ENCODE peak calls at places on chromosomes 5 and 9, in five cellular contexts. C is adrenal gland, D is endodermal cell, R is testis, X is choroid plexus epithelial cell. S is an unnamed sample.

GRCh38 chr9:121398374-121398773 is 28.3 kb upstream of the STOM start:
- DNase-seq in X (peak; percentile 87), C (no peak), D (no peak), R (no peak), S (peak; percentile 91)

GRCh38 chr9:71925834-71926233 is 14.4 kb downstream of the C9orf85 start:
- DNase-seq in D (no peak), X (no peak), R (no peak), C (no peak), S (no peak)

GRCh38 chr9:72485821-72486605 is 35.4 kb upstream of the TMC1 start:
- DNase-seq in X (peak; percentile 81), C (no peak), D (no peak), R (no peak), S (peak; percentile 55)

GRCh38 chr5:136094913-136095641 is 37.6 kb upstream of the SMAD5 start:
- DNase-seq in R (no peak), C (no peak), D (peak; percentile 32), X (no peak), S (no peak)

GRCh38 chr5:103744159-103744558 is 181.6 kb upstream of the NUDT12 start:
- DNase-seq in D (no peak), C (peak; percentile 17), X (peak; percentile 81), R (no peak), S (peak; percentile 51)

GRCh38 chr5:66442951-66443445 is 153.2 kb upstream of the MAST4 start:
- DNase-seq in X (no peak), R (peak; percentile 28), D (no peak), C (peak; percentile 96), S (peak; percentile 95)

GRCh38 chr9:133738039-133738805 is at the start of gene SARDH:
- DNase-seq in D (peak; percentile 96), C (no peak), R (peak; percentile 50), X (peak; percentile 57), S (peak; percentile 46)

GRCh38 chr5:97844797-97845196 is 661.8 kb upstream of the RIOK2 start:
- DNase-seq in X (no peak), C (no peak), R (no peak), D (peak; percentile 80), S (no peak)

GRCh38 chr5:14675865-14676300 is 11.4 kb downstream of the OTULIN start:
- DNase-seq in R (no peak), X (peak; percentile 19), D (no peak), C (no peak), S (peak; percentile 15)

GRCh38 chr9:98117984-98118639 is 910 bp downstream of the TRIM14 start:
- DNase-seq in D (peak; percentile 64), R (peak; percentile 61), X (peak; percentile 38), C (no peak), S (peak; percentile 42)
- H3K4me3 ChIP-seq in D (peak overlapping the region; percentile 73), R (peak overlapping the region; percentile 65), X (peak overlapping the region; percentile 67), C (no peak overlapping the region), S (peak overlapping the region; percentile 69)

GRCh38 chr9:134975253-134975652 is 57.5 kb upstream of the FCN1 start:
- DNase-seq in C (no peak), D (no peak), X (no peak), R (no peak), S (no peak)

GRCh38 chr9:134972140-134972539 is 54.4 kb upstream of the FCN1 start:
- DNase-seq in D (no peak), X (no peak), R (no peak), C (no peak), S (no peak)

GRCh38 chr9:134981001-134981400 is 63.3 kb upstream of the FCN1 start:
- DNase-seq in D (no peak), C (no peak), R (no peak), X (no peak), S (no peak)

GRCh38 chr9:134980516-134980915 is 62.8 kb upstream of the FCN1 start:
- DNase-seq in X (no peak), R (no peak), D (no peak), C (no peak), S (no peak)

DNA sequence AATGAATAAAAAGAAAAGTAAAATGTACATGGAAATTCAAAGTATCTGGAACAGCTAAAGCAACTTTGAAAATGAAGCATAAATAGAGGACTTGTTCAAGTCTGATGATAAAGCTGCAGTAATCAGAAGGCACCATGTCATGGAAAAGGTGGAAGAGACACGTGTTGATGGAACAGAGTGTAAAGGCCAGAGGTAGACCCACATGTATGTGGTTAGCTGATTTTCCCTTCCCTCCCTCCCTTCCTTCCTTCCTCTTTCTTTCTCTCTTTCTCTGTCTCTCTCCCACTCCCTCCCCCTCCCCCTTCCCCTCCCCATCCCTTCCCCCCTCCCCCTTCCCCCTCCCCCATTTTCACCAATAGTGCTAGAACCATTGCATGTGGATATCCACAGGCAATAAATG is 58.7 kb upstream of the FCN1 start:
- DNase-seq in R (no peak), D (no peak), C (no peak), X (no peak), S (no peak)
- TF ChIP-seq CTCF in R (no peak), D (no peak), C (no peak), X (no peak), S (no peak)

GRCh38 chr5:5318426-5319205 is 103.9 kb upstream of the ICE1 start:
- DNase-seq in R (no peak), D (no peak), X (no peak), C (no peak), S (no peak)
- H3K4me3 ChIP-seq in R (no peak overlapping the region), D (no peak overlapping the region), X (no peak overlapping the region), C (no peak overlapping the region), S (no peak overlapping the region)

DNA sequence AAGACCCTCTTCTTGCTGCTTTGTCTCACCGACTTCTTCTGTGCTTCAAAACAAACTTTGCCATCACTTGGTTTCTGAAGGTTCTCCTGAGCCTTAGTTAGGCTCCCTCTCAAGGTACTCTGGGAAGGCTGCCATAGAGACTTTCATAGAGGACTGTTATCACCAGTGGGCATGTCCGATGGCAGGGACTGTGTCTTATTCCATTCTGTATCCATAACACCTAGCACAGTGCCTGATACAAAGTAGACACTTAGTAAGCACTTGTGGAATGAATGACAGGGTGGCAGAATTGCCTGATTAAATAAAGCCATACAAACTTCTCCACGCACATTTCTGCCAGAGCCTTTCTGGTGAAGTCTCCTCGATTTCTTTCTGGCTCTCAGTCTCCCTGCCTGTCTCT is 32.7 kb downstream of the AGXT2 start:
- DNase-seq in R (no peak), X (no peak), C (no peak), D (no peak), S (no peak)
- TF ChIP-seq CTCF in R (no peak), X (no peak), C (no peak), D (no peak), S (no peak)

GRCh38 chr5:31844615-31845345 is 205.8 kb downstream of the PDZD2 start:
- DNase-seq in X (no peak), R (no peak), C (no peak), D (no peak), S (no peak)
- H3K4me3 ChIP-seq in X (no peak overlapping the region), R (no peak overlapping the region), C (no peak overlapping the region), D (no peak overlapping the region), S (no peak overlapping the region)

DNA sequence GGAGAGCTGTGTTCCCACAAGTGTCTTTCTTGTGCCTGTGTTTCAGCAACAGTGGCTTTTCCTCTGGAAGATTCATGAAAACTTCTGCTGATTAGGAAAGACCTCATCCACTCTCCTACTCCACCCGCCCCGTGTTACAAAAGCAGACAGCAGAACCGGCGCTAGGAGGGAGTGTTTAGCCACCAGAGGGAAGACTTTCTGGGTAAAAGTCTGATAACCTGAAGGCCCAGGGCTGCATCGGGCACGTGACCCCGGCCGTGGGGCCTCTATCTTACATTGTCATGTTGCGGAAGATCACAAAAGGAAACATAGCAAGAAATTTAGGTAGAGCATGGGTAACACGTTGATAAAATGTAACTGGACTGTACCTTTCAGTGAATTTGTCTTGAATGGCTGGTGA is 32.0 kb upstream of the DMRT2 start:
- DNase-seq in R (peak; percentile 71), X (peak; percentile 3), C (no peak), D (peak; percentile 81), S (peak; percentile 8)
- TF ChIP-seq CTCF in R (no peak), X (peak; percentile 28), C (no peak), D (peak; percentile 80), S (peak; percentile 19)

DNA sequence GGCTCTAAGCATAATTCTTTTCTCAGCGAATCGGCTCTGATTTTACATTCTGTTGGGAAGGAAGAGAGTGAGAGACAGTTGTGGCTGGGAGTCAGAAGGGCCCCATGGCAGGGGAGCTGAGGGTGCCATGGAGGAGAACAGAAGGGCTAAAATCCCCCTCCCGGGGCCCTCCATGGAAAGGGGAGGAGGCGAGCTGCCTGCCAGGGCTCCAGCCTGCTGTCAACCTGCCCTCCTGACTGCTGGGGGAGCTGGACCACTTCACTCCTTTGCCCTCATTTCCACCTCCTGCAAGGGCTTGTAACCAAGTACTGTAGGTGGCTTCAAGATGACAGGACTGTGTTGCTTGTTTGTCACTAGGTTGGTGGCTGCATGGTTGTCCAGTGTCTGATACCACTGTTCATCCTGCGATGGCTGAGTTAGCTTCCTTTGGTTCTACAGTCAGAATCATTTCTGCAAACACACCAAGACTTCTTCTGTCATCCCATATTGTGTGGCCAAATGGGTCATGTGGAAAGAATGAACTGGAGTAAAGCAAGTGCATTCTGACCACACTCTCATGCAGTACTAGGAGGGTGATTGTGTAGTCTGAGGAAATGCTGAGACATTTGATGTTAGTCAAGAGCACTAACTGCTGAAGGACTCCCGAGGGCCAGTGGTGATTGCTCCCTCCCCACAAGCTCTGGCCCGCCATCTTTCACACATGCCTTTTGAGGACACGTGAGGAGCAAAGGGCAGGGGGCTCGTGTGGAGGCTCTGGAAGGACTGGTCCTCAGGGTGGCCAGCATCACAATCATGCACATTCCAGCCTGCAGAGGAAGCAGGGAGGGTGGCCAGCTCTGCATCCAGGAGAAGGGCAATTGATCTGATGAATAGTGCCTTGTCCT is 307.2 kb downstream of the GADD45G start:
- DNase-seq in X (no peak), R (no peak), C (no peak), D (peak; percentile 61), S (no peak)
- H3K4me3 ChIP-seq in X (no peak overlapping the region), R (no peak overlapping the region), C (no peak overlapping the region), D (no peak overlapping the region), S (no peak overlapping the region)

GRCh38 chr9:98254236-98255063 is 999 bp downstream of the TBC1D2 start:
- DNase-seq in C (no peak), X (peak; percentile 36), R (no peak), D (peak; percentile 27), S (no peak)

GRCh38 chr9:98253563-98253962 is 1.9 kb downstream of the TBC1D2 start:
- DNase-seq in X (no peak), D (peak; percentile 41), C (no peak), R (no peak), S (no peak)

GRCh38 chr9:98256632-98257218 is 1.3 kb upstream of the TBC1D2 start:
- DNase-seq in X (peak; percentile 31), C (no peak), R (no peak), D (peak; percentile 49), S (no peak)

GRCh38 chr9:98255578-98256296 is at the start of gene TBC1D2:
- DNase-seq in R (peak; percentile 97), X (peak; percentile 94), C (peak; percentile 94), D (peak; percentile 99), S (peak; percentile 95)

DNA sequence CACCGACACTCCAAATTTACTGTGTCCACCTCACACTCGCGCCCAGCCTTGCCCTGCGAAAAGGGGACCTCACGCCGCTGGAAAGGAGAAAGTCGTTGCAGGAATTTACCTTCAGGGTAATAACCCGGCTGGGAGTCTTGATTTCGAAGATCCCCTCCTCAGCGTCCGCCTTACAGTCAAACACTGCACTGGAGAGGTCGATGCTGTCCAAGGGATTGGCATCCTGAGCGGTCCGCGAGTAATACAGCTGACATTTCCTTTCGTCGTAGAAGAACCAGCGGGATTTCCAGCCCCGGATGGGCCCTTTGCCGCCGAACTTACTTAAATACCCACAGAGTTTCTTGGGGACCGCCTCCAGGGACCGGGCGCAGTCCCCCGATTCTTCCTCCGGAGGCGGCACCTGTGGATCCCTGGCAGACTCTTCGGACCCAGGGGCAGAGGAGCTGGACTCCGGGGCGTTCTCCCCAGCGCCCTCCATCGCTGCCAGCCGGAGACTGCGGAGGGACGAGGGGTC is 328 bp downstream of the TBC1D2 start:
- DNase-seq in D (no peak), C (no peak), X (peak; percentile 70), R (peak; percentile 37), S (peak; percentile 52)
- TF ChIP-seq CTCF in D (no peak), C (no peak), X (peak; percentile 6), R (no peak), S (no peak)

S was measured in fibroblast of pulmonary artery.